ENCODE peak calls at places on chromosomes 1 and 21, in five cellular contexts. L, D, R, P and O are unnamed samples.

GRCh38 chr1:50271968-50272578 is 151.2 kb downstream of the DMRTA2 start:
- DNase-seq in L (peak; percentile 56), D (no peak), R (no peak), P (no peak), O (peak; percentile 2)

GRCh38 chr1:115258302-115258866 is 79.7 kb downstream of the NGF start:
- DNase-seq in P (no peak), R (peak; percentile 60), D (no peak), L (no peak), O (no peak)

GRCh38 chr1:94819945-94820746 is at the start of gene SLC44A3:
- DNase-seq in R (no peak), D (no peak), L (peak; percentile 56), P (peak; percentile 19), O (no peak)

GRCh38 chr1:246372502-246372901 is 134.6 kb downstream of the SMYD3 start:
- DNase-seq in L (no peak), D (no peak), R (no peak), P (no peak), O (no peak)

GRCh38 chr1:115524211-115524610 is 117.6 kb upstream of the VANGL1 start:
- DNase-seq in P (no peak), D (no peak), L (no peak), R (no peak), O (no peak)

GRCh38 chr1:156444407-156445001 is 56.1 kb downstream of the MEF2D start:
- DNase-seq in D (no peak), L (no peak), P (no peak), R (peak; percentile 54), O (no peak)

GRCh38 chr1:199898654-199899053 is 128.9 kb upstream of the NR5A2 start:
- DNase-seq in D (no peak), L (no peak), P (no peak), R (no peak), O (no peak)

GRCh38 chr1:59071289-59071688 is 225.6 kb upstream of the FGGY start:
- DNase-seq in P (no peak), L (no peak), R (peak; percentile 37), D (no peak), O (no peak)

GRCh38 chr21:26837539-26837938 is 7.7 kb downstream of the ADAMTS1 start:
- DNase-seq in P (no peak), R (no peak), D (no peak), L (no peak), O (no peak)

GRCh38 chr1:178627037-178627436 is 98.0 kb upstream of the RALGPS2 start:
- DNase-seq in R (no peak), D (no peak), L (no peak), P (no peak), O (no peak)

GRCh38 chr1:203281033-203281432 is 24.3 kb upstream of the BTG2 start:
- DNase-seq in D (peak; percentile 14), P (no peak), L (no peak), R (peak; percentile 55), O (no peak)

GRCh38 chr1:175978476-175978875 is 228.6 kb downstream of the COP1 start:
- DNase-seq in P (no peak), L (no peak), D (no peak), R (no peak), O (no peak)

GRCh38 chr1:194548071-194548470 is 1361.7 kb upstream of the B3GALT2 start:
- DNase-seq in D (no peak), L (no peak), P (no peak), R (no peak), O (no peak)

GRCh38 chr1:218369688-218370511 is 24.8 kb downstream of the TGFB2 start:
- DNase-seq in R (peak; percentile 40), L (no peak), P (no peak), D (no peak), O (no peak)

GRCh38 chr1:45723248-45723930 is 27.1 kb downstream of the IPP start:
- DNase-seq in L (no peak), D (no peak), R (no peak), P (no peak), O (no peak)

GRCh38 chr1:2544875-2545638 is 11.1 kb upstream of the TNFRSF14 start:
- DNase-seq in L (no peak), P (no peak), D (no peak), R (no peak), O (no peak)